ENCODE peak calls at places on chromosomes 3 and 15, in six cellular contexts. K, Z, L, A, O and N are unnamed samples.

GRCh38 chr3:62135731-62136130 is 237.6 kb downstream of the FEZF2 start:
- DNase-seq in K (no peak), Z (no peak), L (no peak), A (no peak), O (no peak), N (no peak)

GRCh38 chr3:156749244-156749643 is 74.9 kb downstream of the TIPARP start:
- DNase-seq in K (peak), Z (no peak), L (no peak), A (no peak), O (no peak), N (no peak)

GRCh38 chr3:98521897-98522537 is 685 bp downstream of the CLDND1 start:
- DNase-seq in K (peak), Z (no peak), L (peak), A (peak), O (no peak), N (peak)

GRCh38 chr3:171320721-171321120 is 139.5 kb downstream of the TNIK start:
- DNase-seq in K (no peak), Z (no peak), L (no peak), A (no peak), O (no peak), N (no peak)

GRCh38 chr3:186640473-186640818 is 247 bp downstream of the FETUB start:
- DNase-seq in K (no peak), Z (no peak), L (no peak), A (no peak), O (no peak), N (peak)

GRCh38 chr3:118055381-118055780 is 979.3 kb downstream of the IGSF11 start:
- DNase-seq in K (no peak), Z (no peak), L (no peak), A (no peak), O (no peak), N (no peak)

GRCh38 chr3:4888913-4889846 is 90.1 kb upstream of the BHLHE40 start:
- DNase-seq in K (no peak), Z (no peak), L (no peak), A (no peak), O (peak), N (no peak)

GRCh38 chr3:71784914-71785593 is at the start of gene PROK2:
- DNase-seq in K (no peak), Z (no peak), L (no peak), A (no peak), O (no peak), N (no peak)

GRCh38 chr3:120907659-120908029 is 361 bp upstream of the STXBP5L start:
- DNase-seq in K (no peak), Z (no peak), L (no peak), A (no peak), O (no peak), N (no peak)

GRCh38 chr3:159936541-159936940 is 52.1 kb upstream of the IL12A start:
- DNase-seq in K (no peak), Z (no peak), L (no peak), A (no peak), O (no peak), N (no peak)

GRCh38 chr3:62607287-62608029 is 234.1 kb upstream of the FEZF2 start:
- DNase-seq in K (no peak), Z (no peak), L (no peak), A (no peak), O (no peak), N (no peak)

GRCh38 chr15:91887921-91888373 is 34.4 kb downstream of the SLCO3A1 start:
- DNase-seq in K (no peak), Z (no peak), L (no peak), A (no peak), O (no peak), N (no peak)

GRCh38 chr15:89814112-89814742 is 425 bp downstream of the ANPEP start:
- DNase-seq in K (no peak), Z (no peak), L (no peak), A (no peak), O (no peak), N (no peak)

GRCh38 chr3:79724206-79724605 is 43.6 kb downstream of the ROBO1 start:
- DNase-seq in K (peak), Z (no peak), L (no peak), A (no peak), O (no peak), N (peak)

GRCh38 chr15:63968700-63969099 is 77.6 kb downstream of the DAPK2 start:
- DNase-seq in K (no peak), Z (no peak), L (no peak), A (no peak), O (no peak), N (no peak)

GRCh38 chr3:69115731-69116130 is 6.7 kb downstream of the LMOD3 start:
- DNase-seq in K (no peak), Z (no peak), L (no peak), A (no peak), O (no peak), N (no peak)

GRCh38 chr15:89171136-89172072 is 50.0 kb downstream of the RLBP1 start:
- DNase-seq in K (peak), Z (peak), L (peak), A (peak), O (no peak), N (peak)

GRCh38 chr3:22982981-22983582 is 220.0 kb upstream of the UBE2E2 start:
- DNase-seq in K (no peak), Z (no peak), L (no peak), A (no peak), O (no peak), N (peak)

GRCh38 chr3:152374260-152374990 is 105.7 kb downstream of the MBNL1 start:
- DNase-seq in K (no peak), Z (no peak), L (no peak), A (no peak), O (no peak), N (no peak)

GRCh38 chr15:59678620-59679019 is 10.5 kb downstream of the BNIP2 start:
- DNase-seq in K (no peak), Z (no peak), L (no peak), A (no peak), O (no peak), N (no peak)

GRCh38 chr3:140164922-140165590 is 230.1 kb downstream of the CLSTN2 start:
- DNase-seq in K (no peak), Z (no peak), L (no peak), A (no peak), O (no peak), N (no peak)

GRCh38 chr3:27449530-27450150 is 34.5 kb downstream of the SLC4A7 start:
- DNase-seq in K (peak), Z (no peak), L (no peak), A (peak), O (no peak), N (no peak)

GRCh38 chr15:40595773-40596172 is 1.7 kb downstream of the KNL1 start:
- DNase-seq in K (no peak), Z (no peak), L (no peak), A (no peak), O (no peak), N (no peak)

GRCh38 chr3:153087595-153088566 is 74.1 kb upstream of the RAP2B start:
- DNase-seq in K (no peak), Z (no peak), L (no peak), A (no peak), O (no peak), N (peak)

GRCh38 chr3:140117111-140117526 is 182.1 kb downstream of the CLSTN2 start:
- DNase-seq in K (no peak), Z (no peak), L (no peak), A (no peak), O (no peak), N (peak)

GRCh38 chr3:122030381-122031122 is 8.5 kb upstream of the ILDR1 start:
- DNase-seq in K (no peak), Z (no peak), L (no peak), A (no peak), O (peak), N (no peak)

GRCh38 chr3:79383402-79384012 is 384.3 kb downstream of the ROBO1 start:
- DNase-seq in K (no peak), Z (no peak), L (no peak), A (no peak), O (no peak), N (no peak)

GRCh38 chr15:67127925-67128324 is 62.5 kb downstream of the SMAD3 start:
- DNase-seq in K (no peak), Z (no peak), L (no peak), A (peak), O (no peak), N (no peak)

GRCh38 chr3:114119776-114120175 is 59.1 kb downstream of the DRD3 start:
- DNase-seq in K (no peak), Z (no peak), L (no peak), A (no peak), O (no peak), N (no peak)

GRCh38 chr15:73799466-73799865 is 46.3 kb upstream of the INSYN1 start:
- DNase-seq in K (no peak), Z (no peak), L (no peak), A (no peak), O (no peak), N (no peak)
- TF ChIP-seq JUND in K (no peak), Z (no peak), L (no peak), A (no peak), O (no peak), N (no peak)

GRCh38 chr3:149004622-149005021 is 13.3 kb downstream of the GYG1 start:
- DNase-seq in K (no peak), Z (no peak), L (no peak), A (no peak), O (no peak), N (no peak)
- TF ChIP-seq JUND in K (no peak), Z (no peak), L (no peak), A (no peak), O (no peak), N (no peak)

DNA sequence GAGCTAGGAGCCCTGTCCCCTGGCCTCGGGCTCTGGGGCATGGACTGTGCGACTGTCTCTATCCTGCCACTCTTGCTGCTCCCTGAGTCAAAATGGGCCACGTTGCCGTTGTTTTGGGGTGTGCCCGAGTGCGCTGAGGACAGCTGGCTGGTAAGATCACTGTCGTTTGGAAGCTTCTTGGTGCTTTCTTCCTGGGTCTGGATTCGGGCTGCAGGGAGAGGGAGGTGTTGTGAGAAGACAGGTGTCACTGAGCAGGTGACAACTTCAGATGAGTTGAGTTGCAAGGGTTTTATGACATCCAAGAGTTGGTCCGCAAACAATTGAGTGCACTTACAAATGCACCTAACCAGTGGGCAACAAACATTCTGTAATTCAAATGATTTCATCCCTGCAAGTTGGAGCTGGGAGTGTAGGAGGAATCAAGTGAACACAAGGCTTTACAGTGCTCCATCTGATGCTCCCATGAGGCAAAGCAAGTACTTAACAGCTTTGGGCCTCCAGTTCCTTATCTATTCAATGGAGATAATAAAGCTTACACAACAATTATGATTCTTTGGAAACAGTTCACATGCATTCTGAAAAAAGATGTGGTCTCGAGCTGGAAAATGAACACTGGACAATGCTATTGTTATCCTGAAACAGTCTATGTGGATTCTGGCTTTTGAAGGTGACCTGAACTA is 11.0 kb upstream of the STARD5 start:
- DNase-seq in K (no peak), Z (no peak), L (no peak), A (no peak), O (no peak), N (no peak)
- TF ChIP-seq JUND in K (no peak), Z (no peak), L (no peak), A (no peak), O (no peak), N (no peak)

DNA sequence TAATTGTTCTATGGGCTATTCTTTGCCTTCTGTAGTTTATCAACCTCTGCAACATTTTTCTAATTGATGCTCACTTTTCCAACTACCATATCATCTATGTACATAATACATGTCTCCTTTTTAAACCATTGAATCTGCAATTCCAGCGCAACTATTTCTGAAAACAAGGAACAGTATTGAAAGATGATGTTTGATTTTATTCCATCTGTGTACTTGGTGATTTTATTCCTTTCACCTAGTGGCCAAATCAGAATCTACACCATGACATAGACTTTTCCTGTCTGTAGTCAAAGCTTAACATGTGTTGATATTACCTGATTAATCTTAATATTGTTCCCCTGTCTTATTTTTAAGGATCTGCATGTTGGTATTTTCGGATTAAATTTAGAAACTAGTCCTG is 13.0 kb downstream of the NKTR start:
- DNase-seq in K (no peak), Z (no peak), L (peak), A (no peak), O (no peak), N (peak)
- TF ChIP-seq JUND in K (no peak), Z (no peak), L (no peak), A (no peak), O (no peak), N (no peak)

GRCh38 chr3:19073341-19074105 is 74.8 kb upstream of the KCNH8 start:
- DNase-seq in K (no peak), Z (no peak), L (no peak), A (no peak), O (no peak), N (no peak)

GRCh38 chr3:19070325-19070724 is 78.0 kb upstream of the KCNH8 start:
- DNase-seq in K (no peak), Z (no peak), L (no peak), A (no peak), O (no peak), N (no peak)

GRCh38 chr3:19077388-19077787 is 70.9 kb upstream of the KCNH8 start:
- DNase-seq in K (no peak), Z (no peak), L (no peak), A (no peak), O (no peak), N (no peak)

GRCh38 chr3:19075037-19075436 is 73.3 kb upstream of the KCNH8 start:
- DNase-seq in K (no peak), Z (no peak), L (no peak), A (no peak), O (no peak), N (no peak)

DNA sequence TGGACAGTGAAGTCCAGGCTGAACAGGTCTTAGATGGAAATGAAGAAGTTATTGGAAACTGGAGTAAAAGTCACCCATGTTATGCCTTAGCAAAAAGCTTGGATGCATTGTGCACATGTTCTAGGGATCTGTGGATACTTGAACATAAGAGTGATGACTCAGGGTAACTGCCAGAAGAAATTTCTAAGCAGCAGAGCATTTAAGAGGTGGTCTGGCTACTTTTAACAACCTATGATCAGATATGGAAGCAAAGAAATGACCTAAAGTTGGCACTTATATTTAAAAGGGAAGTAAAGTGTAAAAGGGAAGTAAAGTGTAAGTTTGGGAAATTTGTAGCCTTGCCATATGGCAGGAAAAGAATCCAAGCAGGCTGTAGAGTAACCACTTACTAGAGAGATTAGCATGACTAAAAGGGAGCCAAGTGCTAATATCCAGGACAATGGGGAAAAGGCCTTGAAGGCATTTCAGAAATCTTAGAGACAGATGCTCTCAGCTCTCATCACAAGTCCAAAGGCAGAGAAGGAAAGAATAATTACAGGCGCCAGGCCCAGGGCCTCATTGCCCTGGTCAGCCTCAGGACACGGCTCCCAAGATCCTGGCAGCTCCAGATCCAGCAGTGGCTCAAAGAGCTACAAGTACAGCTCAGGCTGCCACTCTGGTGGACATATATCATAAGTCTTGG is 73.9 kb upstream of the KCNH8 start:
- DNase-seq in K (no peak), Z (peak), L (no peak), A (no peak), O (no peak), N (no peak)
- TF ChIP-seq JUND in K (no peak), Z (no peak), L (no peak), A (no peak), O (no peak), N (no peak)

GRCh38 chr3:31051226-31051625 is 156.8 kb upstream of the GADL1 start:
- DNase-seq in K (no peak), Z (no peak), L (no peak), A (no peak), O (no peak), N (no peak)
- TF ChIP-seq JUND in K (no peak), Z (no peak), L (no peak), A (no peak), O (no peak), N (no peak)